ENCODE peak calls at places on chromosomes 5 and 9, in four cellular contexts. D, S, L and C are unnamed samples.

GRCh38 chr9:35923927-35924763 is 14.9 kb downstream of the SPAAR start:
- DNase-seq in D (no peak), S (peak), L (no peak), C (peak)

GRCh38 chr5:38994329-38994927 is 79.8 kb downstream of the RICTOR start:
- DNase-seq in D (peak), S (no peak), L (peak), C (no peak)

GRCh38 chr9:96075111-96075510 is 199.6 kb downstream of the ERCC6L2 start:
- DNase-seq in D (no peak), S (no peak), L (no peak), C (no peak)

GRCh38 chr5:116881921-116882531 is 307.4 kb upstream of the SEMA6A start:
- DNase-seq in D (no peak), S (no peak), L (no peak), C (no peak)

GRCh38 chr9:36665387-36665786 is 92.7 kb downstream of the MELK start:
- DNase-seq in D (no peak), S (no peak), L (no peak), C (no peak)

GRCh38 chr9:123562844-123563346 is 206.9 kb downstream of the CRB2 start:
- DNase-seq in D (no peak), S (no peak), L (peak), C (no peak)

GRCh38 chr5:53607896-53608295 is 47.5 kb downstream of the NDUFS4 start:
- DNase-seq in D (no peak), S (no peak), L (no peak), C (no peak)

GRCh38 chr5:96338089-96338488 is 95.0 kb downstream of the PCSK1 start:
- DNase-seq in D (no peak), S (no peak), L (no peak), C (no peak)

GRCh38 chr5:37792976-37793328 is 46.9 kb downstream of the GDNF start:
- DNase-seq in D (peak), S (no peak), L (no peak), C (no peak)

GRCh38 chr5:160367261-160367660 is 3.2 kb downstream of the C1QTNF2 start:
- DNase-seq in D (no peak), S (no peak), L (no peak), C (no peak)

GRCh38 chr5:180084638-180085561 is 13.3 kb upstream of the RNF130 start:
- DNase-seq in D (no peak), S (peak), L (peak), C (peak)

GRCh38 chr5:32369032-32369431 is 56.3 kb upstream of the MTMR12 start:
- DNase-seq in D (no peak), S (no peak), L (no peak), C (no peak)

GRCh38 chr5:554284-554988 is 30.2 kb upstream of the SLC9A3 start:
- DNase-seq in D (peak), S (no peak), L (no peak), C (no peak)

GRCh38 chr9:79471577-79472543 is 99.9 kb upstream of the TLE4 start:
- DNase-seq in D (peak), S (peak), L (peak), C (peak)

GRCh38 chr9:114176601-114177295 is 21.4 kb downstream of the COL27A1 start:
- DNase-seq in D (no peak), S (no peak), L (no peak), C (no peak)

GRCh38 chr5:42951847-42952411 is 88.2 kb downstream of the ANXA2R start:
- DNase-seq in D (no peak), S (no peak), L (peak), C (no peak)

GRCh38 chr9:12643686-12644085 is 49.5 kb upstream of the TYRP1 start:
- DNase-seq in D (no peak), S (no peak), L (no peak), C (no peak)

GRCh38 chr5:31701642-31702041 is 62.7 kb downstream of the PDZD2 start:
- DNase-seq in D (peak), S (no peak), L (no peak), C (no peak)

GRCh38 chr5:1294839-1295649 is at the start of gene TERT:
- DNase-seq in D (peak), S (no peak), L (peak), C (no peak)

GRCh38 chr9:105007143-105007542 is 79.2 kb upstream of the ABCA1 start:
- DNase-seq in D (no peak), S (peak), L (peak), C (peak)

GRCh38 chr5:115600771-115601170 is 1.5 kb downstream of the TICAM2 start:
- DNase-seq in D (no peak), S (no peak), L (no peak), C (no peak)